ENCODE peak calls at places on chromosomes 3 and 15, in eight cellular contexts. E, N, H, W, K, G, U and V are unnamed samples.

GRCh38 chr15:88423331-88423730 is 43.9 kb downstream of the MRPL46 start:
- DNase-seq in E (no peak), N (no peak), H (no peak), W (no peak), K (no peak), G (no peak), U (no peak), V (no peak)

GRCh38 chr15:62163847-62164499 is 1.1 kb downstream of the C2CD4B start:
- DNase-seq in E (no peak), N (peak), H (no peak), W (no peak), K (peak), G (no peak), U (no peak), V (no peak)

GRCh38 chr3:108183178-108183577 is 39.0 kb downstream of the IFT57 start:
- DNase-seq in E (peak), N (no peak), H (no peak), W (no peak), K (no peak), G (no peak), U (no peak), V (no peak)

GRCh38 chr3:170321326-170322034 is 36.0 kb upstream of the SKIL start:
- DNase-seq in E (no peak), N (no peak), H (peak), W (peak), K (no peak), G (no peak), U (no peak), V (no peak)

GRCh38 chr3:44988073-44988472 is 12.0 kb downstream of the EXOSC7 start:
- DNase-seq in E (peak), N (no peak), H (peak), W (no peak), K (no peak), G (no peak), U (peak), V (no peak)

GRCh38 chr15:82106671-82107070 is 60.9 kb upstream of the MEX3B start:
- DNase-seq in E (peak), N (no peak), H (no peak), W (no peak), K (no peak), G (no peak), U (no peak), V (no peak)

GRCh38 chr3:127455541-127456450 is 134.7 kb downstream of the TPRA1 start:
- DNase-seq in E (peak), N (peak), H (peak), W (no peak), K (peak), G (peak), U (peak), V (peak)

GRCh38 chr15:92633418-92633817 is 22.2 kb downstream of the FAM174B start:
- DNase-seq in E (no peak), N (no peak), H (no peak), W (no peak), K (no peak), G (no peak), U (no peak), V (no peak)

GRCh38 chr15:55194246-55194645 is 2.5 kb downstream of the RSL24D1 start:
- DNase-seq in E (peak), N (no peak), H (no peak), W (no peak), K (no peak), G (no peak), U (no peak), V (no peak)

GRCh38 chr15:78162038-78162437 is 12.9 kb downstream of the IDH3A start:
- DNase-seq in E (no peak), N (no peak), H (no peak), W (no peak), K (no peak), G (peak), U (no peak), V (no peak)

GRCh38 chr3:144921710-144922109 is 950.1 kb downstream of the DIPK2A start:
- DNase-seq in E (no peak), N (no peak), H (no peak), W (no peak), K (no peak), G (no peak), U (no peak), V (no peak)

GRCh38 chr3:52330194-52330805 is 14.2 kb downstream of the DNAH1 start:
- DNase-seq in E (no peak), N (no peak), H (no peak), W (no peak), K (no peak), G (no peak), U (no peak), V (no peak)

GRCh38 chr3:51382076-51382745 is 2.9 kb upstream of the MANF start:
- DNase-seq in E (no peak), N (no peak), H (no peak), W (no peak), K (no peak), G (no peak), U (no peak), V (no peak)

GRCh38 chr15:82585072-82585471 is 44.8 kb upstream of the RPS17 start:
- DNase-seq in E (peak), N (no peak), H (peak), W (no peak), K (no peak), G (no peak), U (no peak), V (no peak)

GRCh38 chr3:121998030-121998580 is 23.9 kb downstream of the ILDR1 start:
- DNase-seq in E (peak), N (peak), H (peak), W (no peak), K (no peak), G (no peak), U (no peak), V (no peak)

GRCh38 chr15:85421116-85421925 is 40.9 kb downstream of the AKAP13 start:
- DNase-seq in E (no peak), N (peak), H (peak), W (no peak), K (no peak), G (no peak), U (no peak), V (no peak)

GRCh38 chr3:113167929-113168771 is 43.2 kb upstream of the BOC start:
- DNase-seq in E (no peak), N (no peak), H (no peak), W (no peak), K (no peak), G (no peak), U (peak), V (no peak)

GRCh38 chr15:36579792-36580431 is 486 bp downstream of the CDIN1 start:
- DNase-seq in E (no peak), N (no peak), H (no peak), W (no peak), K (no peak), G (peak), U (peak), V (no peak)

GRCh38 chr3:16884084-16884747 is 539 bp upstream of the PLCL2 start:
- DNase-seq in E (peak), N (peak), H (peak), W (no peak), K (peak), G (peak), U (peak), V (peak)

GRCh38 chr3:107208100-107208499 is 169.1 kb upstream of the CCDC54 start:
- DNase-seq in E (peak), N (peak), H (peak), W (peak), K (no peak), G (no peak), U (peak), V (no peak)

GRCh38 chr15:68674975-68675374 is 96.2 kb downstream of the CORO2B start:
- DNase-seq in E (no peak), N (peak), H (no peak), W (no peak), K (no peak), G (no peak), U (no peak), V (no peak)